ENCODE peak calls at places on chromosomes 6 and 20, in ten cellular contexts. One of them, this sample, is unnamed.

GRCh38 chr6:95431637-95432228 is 145.6 kb upstream of the MANEA start:
- DNase-seq in tibial nerve: peak
- DNase-seq in OCI-LY7: peak
- DNase-seq in testis: peak
- DNase-seq in ovary: peak
- DNase-seq in epithelial cell of proximal tubule: peak
- DNase-seq in AG09309: peak
- DNase-seq in BJ: peak
- DNase-seq in lower leg skin: no peak
- DNase-seq in transverse colon: peak
- DNase-seq in this sample: peak

GRCh38 chr20:20343886-20344381 is 24.0 kb upstream of the INSM1 start:
- DNase-seq in tibial nerve: no peak
- DNase-seq in OCI-LY7: no peak
- DNase-seq in testis: no peak
- DNase-seq in ovary: no peak
- DNase-seq in epithelial cell of proximal tubule: no peak
- DNase-seq in AG09309: no peak
- DNase-seq in BJ: no peak
- DNase-seq in lower leg skin: no peak
- DNase-seq in transverse colon: no peak
- DNase-seq in this sample: no peak

GRCh38 chr6:11835065-11835464 is 56.5 kb upstream of the ADTRP start:
- DNase-seq in tibial nerve: no peak
- DNase-seq in OCI-LY7: no peak
- DNase-seq in testis: no peak
- DNase-seq in ovary: no peak
- DNase-seq in epithelial cell of proximal tubule: no peak
- DNase-seq in AG09309: no peak
- DNase-seq in BJ: no peak
- DNase-seq in lower leg skin: no peak
- DNase-seq in transverse colon: no peak
- DNase-seq in this sample: no peak

GRCh38 chr6:11700118-11700718 is 78.4 kb downstream of the ADTRP start:
- DNase-seq in tibial nerve: no peak
- DNase-seq in OCI-LY7: peak
- DNase-seq in testis: no peak
- DNase-seq in ovary: no peak
- DNase-seq in epithelial cell of proximal tubule: no peak
- DNase-seq in AG09309: no peak
- DNase-seq in BJ: no peak
- DNase-seq in lower leg skin: no peak
- DNase-seq in transverse colon: no peak
- DNase-seq in this sample: peak

GRCh38 chr6:26524722-26525360 is 13.3 kb upstream of the HMGN4 start:
- DNase-seq in tibial nerve: no peak
- DNase-seq in OCI-LY7: no peak
- DNase-seq in testis: no peak
- DNase-seq in ovary: no peak
- DNase-seq in epithelial cell of proximal tubule: no peak
- DNase-seq in AG09309: no peak
- DNase-seq in BJ: no peak
- DNase-seq in lower leg skin: peak
- DNase-seq in transverse colon: no peak
- DNase-seq in this sample: no peak

GRCh38 chr6:130847546-130847945 is 20.3 kb downstream of the SMLR1 start:
- DNase-seq in tibial nerve: no peak
- DNase-seq in OCI-LY7: no peak
- DNase-seq in testis: no peak
- DNase-seq in ovary: no peak
- DNase-seq in epithelial cell of proximal tubule: no peak
- DNase-seq in AG09309: no peak
- DNase-seq in BJ: no peak
- DNase-seq in lower leg skin: no peak
- DNase-seq in transverse colon: no peak
- DNase-seq in this sample: no peak

GRCh38 chr20:294602-295001 is 2.8 kb upstream of the ZCCHC3 start:
- DNase-seq in tibial nerve: no peak
- DNase-seq in OCI-LY7: no peak
- DNase-seq in testis: no peak
- DNase-seq in ovary: no peak
- DNase-seq in epithelial cell of proximal tubule: no peak
- DNase-seq in AG09309: no peak
- DNase-seq in BJ: no peak
- DNase-seq in lower leg skin: no peak
- DNase-seq in transverse colon: no peak
- DNase-seq in this sample: no peak

GRCh38 chr6:88377976-88378580 is 211.9 kb upstream of the CNR1 start:
- DNase-seq in tibial nerve: no peak
- DNase-seq in OCI-LY7: no peak
- DNase-seq in testis: peak
- DNase-seq in ovary: no peak
- DNase-seq in epithelial cell of proximal tubule: no peak
- DNase-seq in AG09309: no peak
- DNase-seq in BJ: no peak
- DNase-seq in lower leg skin: no peak
- DNase-seq in transverse colon: no peak
- DNase-seq in this sample: no peak

GRCh38 chr6:31652925-31653724 is 664 bp upstream of the BAG6 start:
- DNase-seq in tibial nerve: peak
- DNase-seq in OCI-LY7: peak
- DNase-seq in testis: peak
- DNase-seq in ovary: peak
- DNase-seq in epithelial cell of proximal tubule: peak
- DNase-seq in AG09309: peak
- DNase-seq in BJ: no peak
- DNase-seq in lower leg skin: peak
- DNase-seq in transverse colon: peak
- DNase-seq in this sample: no peak

GRCh38 chr6:41504526-41505021 is 41.6 kb upstream of the FOXP4 start:
- DNase-seq in tibial nerve: no peak
- DNase-seq in OCI-LY7: no peak
- DNase-seq in testis: peak
- DNase-seq in ovary: no peak
- DNase-seq in epithelial cell of proximal tubule: no peak
- DNase-seq in AG09309: no peak
- DNase-seq in BJ: no peak
- DNase-seq in lower leg skin: no peak
- DNase-seq in transverse colon: no peak
- DNase-seq in this sample: no peak
- H3K4me3 ChIP-seq in tibial nerve: peak
- H3K4me3 ChIP-seq in OCI-LY7: no peak
- H3K4me3 ChIP-seq in testis: peak
- H3K4me3 ChIP-seq in ovary: peak
- H3K4me3 ChIP-seq in epithelial cell of proximal tubule: peak
- H3K4me3 ChIP-seq in AG09309: no peak
- H3K4me3 ChIP-seq in BJ: no peak
- H3K4me3 ChIP-seq in lower leg skin: no peak
- H3K4me3 ChIP-seq in transverse colon: peak
- H3K4me3 ChIP-seq in this sample: no peak

GRCh38 chr20:53594068-53595017 is 704 bp upstream of the ZNF217 start:
- DNase-seq in tibial nerve: peak
- DNase-seq in OCI-LY7: peak
- DNase-seq in testis: peak
- DNase-seq in ovary: peak
- DNase-seq in epithelial cell of proximal tubule: no peak
- DNase-seq in AG09309: peak
- DNase-seq in BJ: no peak
- DNase-seq in lower leg skin: peak
- DNase-seq in transverse colon: peak
- DNase-seq in this sample: peak
- TF ChIP-seq CTCF in tibial nerve: peak
- TF ChIP-seq CTCF in OCI-LY7: peak
- TF ChIP-seq CTCF in testis: no peak
- TF ChIP-seq CTCF in ovary: peak
- TF ChIP-seq CTCF in epithelial cell of proximal tubule: no peak
- TF ChIP-seq CTCF in AG09309: no peak
- TF ChIP-seq CTCF in BJ: peak
- TF ChIP-seq CTCF in lower leg skin: no peak
- TF ChIP-seq CTCF in transverse colon: no peak
- TF ChIP-seq CTCF in this sample: no peak

GRCh38 chr20:62859721-62860120 is 1.9 kb downstream of the TCFL5 start:
- DNase-seq in tibial nerve: no peak
- DNase-seq in OCI-LY7: no peak
- DNase-seq in testis: no peak
- DNase-seq in ovary: no peak
- DNase-seq in epithelial cell of proximal tubule: no peak
- DNase-seq in AG09309: no peak
- DNase-seq in BJ: no peak
- DNase-seq in lower leg skin: no peak
- DNase-seq in transverse colon: no peak
- DNase-seq in this sample: no peak

GRCh38 chr20:62860924-62861691 is 514 bp downstream of the TCFL5 start:
- DNase-seq in tibial nerve: no peak
- DNase-seq in OCI-LY7: peak
- DNase-seq in testis: no peak
- DNase-seq in ovary: peak
- DNase-seq in epithelial cell of proximal tubule: no peak
- DNase-seq in AG09309: no peak
- DNase-seq in BJ: no peak
- DNase-seq in lower leg skin: no peak
- DNase-seq in transverse colon: no peak
- DNase-seq in this sample: no peak

GRCh38 chr20:62858059-62858458 is 3.6 kb downstream of the TCFL5 start:
- DNase-seq in tibial nerve: no peak
- DNase-seq in OCI-LY7: no peak
- DNase-seq in testis: no peak
- DNase-seq in ovary: no peak
- DNase-seq in epithelial cell of proximal tubule: no peak
- DNase-seq in AG09309: no peak
- DNase-seq in BJ: no peak
- DNase-seq in lower leg skin: no peak
- DNase-seq in transverse colon: no peak
- DNase-seq in this sample: no peak

GRCh38 chr20:62861732-62862336 is at the start of gene TCFL5:
- DNase-seq in tibial nerve: peak
- DNase-seq in OCI-LY7: peak
- DNase-seq in testis: peak
- DNase-seq in ovary: peak
- DNase-seq in epithelial cell of proximal tubule: no peak
- DNase-seq in AG09309: no peak
- DNase-seq in BJ: no peak
- DNase-seq in lower leg skin: peak
- DNase-seq in transverse colon: peak
- DNase-seq in this sample: no peak

GRCh38 chr20:62860391-62860923 is 1.2 kb downstream of the TCFL5 start:
- DNase-seq in tibial nerve: no peak
- DNase-seq in OCI-LY7: no peak
- DNase-seq in testis: no peak
- DNase-seq in ovary: no peak
- DNase-seq in epithelial cell of proximal tubule: no peak
- DNase-seq in AG09309: no peak
- DNase-seq in BJ: no peak
- DNase-seq in lower leg skin: no peak
- DNase-seq in transverse colon: no peak
- DNase-seq in this sample: no peak
- H3K4me3 ChIP-seq in tibial nerve: peak
- H3K4me3 ChIP-seq in OCI-LY7: peak
- H3K4me3 ChIP-seq in testis: peak
- H3K4me3 ChIP-seq in ovary: peak
- H3K4me3 ChIP-seq in epithelial cell of proximal tubule: peak
- H3K4me3 ChIP-seq in AG09309: peak
- H3K4me3 ChIP-seq in BJ: peak
- H3K4me3 ChIP-seq in lower leg skin: peak
- H3K4me3 ChIP-seq in transverse colon: peak
- H3K4me3 ChIP-seq in this sample: peak

DNA sequence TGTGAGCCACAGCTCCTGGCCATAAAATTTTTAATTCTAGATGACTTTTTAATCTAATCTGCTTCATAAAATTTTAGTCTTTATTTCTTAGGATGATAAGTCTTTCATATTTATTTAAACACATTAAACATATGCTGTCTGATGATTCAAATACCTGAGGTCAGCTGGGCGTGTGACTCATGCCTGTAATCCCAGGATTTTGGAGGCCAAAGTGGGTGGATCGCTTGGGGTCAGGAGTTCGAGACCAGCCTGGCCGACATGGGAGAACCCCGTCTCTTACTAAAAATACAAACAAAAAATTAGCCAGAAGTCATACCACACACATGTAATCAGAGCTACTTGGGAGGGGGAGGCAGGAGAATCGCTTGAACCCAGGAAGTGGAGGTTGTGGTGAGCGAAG is 53.1 kb downstream of the RBM24 start:
- DNase-seq in tibial nerve: no peak
- DNase-seq in OCI-LY7: no peak
- DNase-seq in testis: no peak
- DNase-seq in ovary: no peak
- DNase-seq in epithelial cell of proximal tubule: no peak
- DNase-seq in AG09309: no peak
- DNase-seq in BJ: no peak
- DNase-seq in lower leg skin: peak
- DNase-seq in transverse colon: no peak
- DNase-seq in this sample: no peak
- TF ChIP-seq CTCF in tibial nerve: no peak
- TF ChIP-seq CTCF in OCI-LY7: no peak
- TF ChIP-seq CTCF in testis: no peak
- TF ChIP-seq CTCF in ovary: no peak
- TF ChIP-seq CTCF in epithelial cell of proximal tubule: no peak
- TF ChIP-seq CTCF in AG09309: no peak
- TF ChIP-seq CTCF in BJ: no peak
- TF ChIP-seq CTCF in lower leg skin: no peak
- TF ChIP-seq CTCF in transverse colon: no peak
- TF ChIP-seq CTCF in this sample: no peak

GRCh38 chr6:385614-386013 is 5.9 kb upstream of the IRF4 start:
- DNase-seq in tibial nerve: no peak
- DNase-seq in OCI-LY7: no peak
- DNase-seq in testis: no peak
- DNase-seq in ovary: no peak
- DNase-seq in epithelial cell of proximal tubule: no peak
- DNase-seq in AG09309: no peak
- DNase-seq in BJ: no peak
- DNase-seq in lower leg skin: peak
- DNase-seq in transverse colon: no peak
- DNase-seq in this sample: no peak
- H3K4me3 ChIP-seq in tibial nerve: no peak
- H3K4me3 ChIP-seq in OCI-LY7: no peak
- H3K4me3 ChIP-seq in testis: no peak
- H3K4me3 ChIP-seq in ovary: no peak
- H3K4me3 ChIP-seq in epithelial cell of proximal tubule: no peak
- H3K4me3 ChIP-seq in AG09309: no peak
- H3K4me3 ChIP-seq in BJ: no peak
- H3K4me3 ChIP-seq in lower leg skin: no peak
- H3K4me3 ChIP-seq in transverse colon: no peak
- H3K4me3 ChIP-seq in this sample: no peak